ENCODE peak calls at places on chromosomes 5 and 9, in five cellular contexts. Q is transverse colon, P is GM23338, W is spleen, A is stomach. F is an unnamed sample.

GRCh38 chr5:161857358-161857757 is 9.4 kb downstream of the GABRA1 start:
- DNase-seq in P (peak; percentile 5), W (no peak), A (no peak), Q (no peak), F (no peak)

GRCh38 chr5:52801329-52801728 is 13.6 kb downstream of the ITGA1 start:
- DNase-seq in P (peak; percentile 31), A (no peak), Q (no peak), W (no peak), F (no peak)

GRCh38 chr9:12972608-12973589 is 198.1 kb downstream of the LURAP1L start:
- DNase-seq in Q (peak; percentile 20), P (no peak), A (peak; percentile 73), W (no peak), F (no peak)

GRCh38 chr5:128227984-128228383 is 144.4 kb downstream of the SLC12A2 start:
- DNase-seq in A (no peak), W (no peak), Q (no peak), P (no peak), F (no peak)

GRCh38 chr9:125460346-125460745 is 198.7 kb downstream of the GAPVD1 start:
- DNase-seq in W (no peak), A (no peak), P (no peak), Q (no peak), F (no peak)

GRCh38 chr5:168656633-168657032 is 77.5 kb upstream of the PANK3 start:
- DNase-seq in A (no peak), P (no peak), W (no peak), Q (no peak), F (no peak)

GRCh38 chr5:161851691-161852299 is 3.9 kb downstream of the GABRA1 start:
- DNase-seq in Q (no peak), W (no peak), A (no peak), P (peak; percentile 22), F (no peak)

GRCh38 chr5:157444224-157444623 is 15.8 kb upstream of the NIPAL4 start:
- DNase-seq in A (no peak), P (no peak), Q (no peak), W (no peak), F (no peak)

GRCh38 chr9:134318481-134318891 is 7.8 kb upstream of the RXRA start:
- DNase-seq in P (no peak), A (no peak), Q (no peak), W (peak; percentile 57), F (no peak)

GRCh38 chr5:93299596-93300308 is 281.3 kb downstream of the NR2F1-AS1 start:
- DNase-seq in W (no peak), A (no peak), Q (no peak), P (peak; percentile 72), F (no peak)

GRCh38 chr5:138654281-138654867 is 79.2 kb upstream of the HSPA9 start:
- DNase-seq in P (no peak), A (no peak), Q (no peak), W (no peak), F (no peak)

GRCh38 chr9:70398145-70398556 is 16.3 kb downstream of the KLF9 start:
- DNase-seq in W (no peak), Q (no peak), A (no peak), P (no peak), F (no peak)

GRCh38 chr9:18881740-18882139 is 151.3 kb downstream of the SAXO1 start:
- DNase-seq in P (no peak), Q (no peak), W (no peak), A (no peak), F (no peak)

GRCh38 chr5:135213466-135214239 is 179.6 kb upstream of the PITX1 start:
- DNase-seq in P (no peak), A (peak; percentile 14), W (peak; percentile 56), Q (no peak), F (no peak)

GRCh38 chr9:26077860-26078259 is 399.6 kb upstream of the TUSC1 start:
- DNase-seq in Q (no peak), A (no peak), W (no peak), P (no peak), F (no peak)

GRCh38 chr9:37903581-37903830 is 421 bp downstream of the SLC25A51 start:
- DNase-seq in W (peak; percentile 94), P (peak; percentile 56), Q (no peak), A (no peak), F (no peak)

GRCh38 chr5:79547429-79547822 is 33.5 kb upstream of the HOMER1 start:
- DNase-seq in A (no peak), Q (no peak), P (no peak), W (no peak), F (no peak)

GRCh38 chr9:123534336-123534735 is 178.3 kb downstream of the CRB2 start:
- DNase-seq in W (no peak), A (no peak), P (no peak), Q (no peak), F (no peak)

GRCh38 chr9:12855066-12855465 is 80.2 kb downstream of the LURAP1L start:
- DNase-seq in W (no peak), P (no peak), A (no peak), Q (no peak), F (no peak)

GRCh38 chr5:115946655-115947054 is 15.6 kb upstream of the LVRN start:
- DNase-seq in W (no peak), A (no peak), P (no peak), Q (no peak), F (no peak)

GRCh38 chr9:121447341-121447834 is 52.3 kb downstream of the GGTA1 start:
- DNase-seq in W (no peak), A (no peak), P (no peak), Q (no peak), F (no peak)

GRCh38 chr5:96146675-96147074 is 185.0 kb upstream of the ELL2 start:
- DNase-seq in P (peak; percentile 8), A (no peak), W (no peak), Q (no peak), F (peak; percentile 5)

GRCh38 chr9:87973122-87973521 is 1.2 kb downstream of the CDK20 start:
- DNase-seq in P (no peak), A (no peak), Q (no peak), W (no peak), F (no peak)

DNA sequence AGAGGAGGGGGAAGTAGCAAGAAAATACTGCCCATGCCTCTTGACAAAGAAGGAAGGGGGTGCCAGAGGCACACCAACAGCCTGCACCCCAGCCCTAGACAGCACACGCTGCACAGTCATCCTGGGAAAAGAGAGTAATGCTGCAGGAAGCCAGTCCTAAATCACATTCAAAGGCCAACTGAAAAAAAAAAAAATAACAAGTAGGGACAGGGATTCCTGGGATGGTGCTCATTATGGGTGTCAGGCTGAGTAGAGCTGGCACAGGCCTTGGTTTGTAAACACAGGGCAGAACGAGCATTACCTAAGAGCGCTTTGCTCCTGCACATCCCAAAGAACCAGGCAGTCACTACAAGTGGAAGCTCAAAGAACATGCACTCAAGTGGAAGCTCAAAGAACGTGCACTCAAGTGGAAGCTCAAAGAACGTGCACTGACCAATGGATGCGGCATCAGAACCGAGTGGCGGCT is 7.8 kb downstream of the RAPGEF1 start:
- DNase-seq in Q (peak; percentile 57), A (no peak), W (no peak), P (no peak), F (no peak)
- TF ChIP-seq POLR2AphosphoS5 in Q (peak; percentile 55), A (peak; percentile 69), W (no peak), P (no peak), F (no peak)

GRCh38 chr9:89500008-89500407 is 2.1 kb upstream of the SEMA4D start:
- DNase-seq in W (no peak), A (no peak), Q (no peak), P (no peak), F (no peak)

GRCh38 chr9:89496645-89497044 is 1.3 kb downstream of the SEMA4D start:
- DNase-seq in W (peak; percentile 87), Q (peak; percentile 42), A (peak; percentile 38), P (no peak), F (no peak)

GRCh38 chr9:89497181-89497963 is 541 bp downstream of the SEMA4D start:
- DNase-seq in Q (peak; percentile 68), W (peak; percentile 89), A (peak; percentile 52), P (peak; percentile 48), F (peak; percentile 44)

GRCh38 chr9:89498845-89499480 is 1.1 kb upstream of the SEMA4D start:
- DNase-seq in W (peak; percentile 86), A (peak; percentile 22), P (no peak), Q (peak; percentile 60), F (peak; percentile 50)

DNA sequence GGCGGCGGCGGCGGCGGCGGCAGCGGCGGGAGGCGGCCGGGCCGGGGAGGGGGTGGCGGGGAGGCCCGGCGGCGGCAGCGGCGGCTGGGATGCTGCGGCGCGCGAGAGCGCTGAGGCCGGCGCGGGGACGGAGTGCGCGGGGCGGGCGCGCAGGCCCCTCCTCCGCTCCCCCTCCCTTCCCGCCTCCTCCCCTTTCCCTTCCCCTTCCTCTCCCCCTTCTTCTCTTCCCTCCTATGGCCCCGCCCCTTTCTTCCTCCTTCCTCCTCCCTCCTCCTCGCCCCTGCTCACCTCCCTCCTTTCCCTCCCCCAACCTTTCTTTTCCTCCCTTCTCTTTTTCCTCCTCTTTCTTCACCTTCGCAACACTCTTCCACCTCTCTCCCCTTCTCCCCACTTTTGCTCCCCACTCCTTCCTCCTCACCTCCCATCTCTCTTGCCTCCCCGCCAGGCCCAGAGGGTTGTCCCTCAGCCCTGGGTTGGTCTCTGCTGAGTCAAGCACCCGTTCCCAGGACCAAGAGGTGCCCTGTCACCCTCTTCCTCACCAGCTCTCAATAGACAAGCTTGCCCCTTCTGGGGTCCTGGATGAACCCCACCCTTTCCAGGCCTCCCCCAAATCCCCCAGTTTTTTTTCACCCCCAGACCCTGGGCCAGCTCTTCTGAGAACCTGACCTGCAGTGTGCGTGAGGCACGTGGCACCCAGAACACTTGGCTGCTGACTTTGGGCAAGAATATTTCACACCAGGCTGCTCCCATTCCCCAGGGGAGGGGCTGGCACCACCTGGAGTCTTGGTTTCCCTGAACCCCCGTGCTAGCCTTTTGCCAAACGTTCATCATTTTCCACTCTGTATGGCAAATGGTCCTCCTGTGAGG is at the start of gene SEMA4D:
- DNase-seq in P (peak; percentile 95), Q (peak; percentile 85), W (peak; percentile 89), A (peak; percentile 84), F (peak; percentile 70)
- TF ChIP-seq POLR2AphosphoS5 in P (peak; percentile 57), Q (no peak), W (peak; percentile 25), A (no peak), F (no peak)

DNA sequence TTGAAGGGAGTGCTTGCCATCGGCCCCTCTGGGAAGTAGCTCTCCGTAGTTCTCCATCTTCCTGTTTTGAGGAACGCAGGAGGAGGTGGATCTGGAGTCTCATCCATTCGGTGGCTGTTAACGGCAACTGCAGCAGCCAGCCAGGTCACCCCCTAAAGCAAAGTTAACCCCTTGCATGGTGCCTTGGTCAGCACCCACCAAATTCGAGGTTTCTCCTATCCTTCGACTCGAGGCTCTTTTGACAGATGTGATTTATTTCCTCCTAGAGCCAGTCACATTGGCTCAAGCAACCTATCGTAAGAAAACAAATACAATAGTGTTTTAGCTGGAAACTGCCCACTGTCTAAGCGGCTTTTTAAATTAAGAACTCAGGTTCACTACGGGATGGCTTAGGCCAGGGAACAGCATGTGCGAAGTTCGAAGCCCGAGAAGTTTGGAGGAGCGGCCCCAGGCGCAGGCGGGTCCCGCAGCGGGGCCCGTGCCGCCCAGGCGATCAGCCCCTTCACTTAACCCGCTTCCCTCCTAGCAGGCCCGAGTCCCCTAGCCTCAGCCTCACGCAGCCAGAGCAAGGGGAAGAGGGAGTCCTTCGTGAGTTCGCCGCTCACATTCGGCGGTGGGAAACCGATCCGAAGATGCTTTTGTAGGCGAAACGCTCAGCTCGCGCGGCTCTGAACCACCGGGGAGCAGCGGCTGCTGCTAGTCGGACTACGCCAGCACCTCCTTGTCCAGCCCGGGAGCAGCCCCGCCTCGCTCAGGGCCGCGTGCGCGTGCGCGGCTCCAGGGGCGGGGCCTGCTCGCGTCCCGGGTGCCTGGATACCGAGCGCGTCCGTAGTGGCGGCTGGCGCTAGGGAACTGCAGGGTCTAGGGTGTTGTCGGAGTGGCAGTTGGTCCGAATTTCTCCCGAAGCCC is at the start of gene ROPN1L:
- DNase-seq in P (peak; percentile 93), W (peak; percentile 97), A (peak; percentile 88), Q (peak; percentile 88), F (peak; percentile 95)
- TF ChIP-seq POLR2AphosphoS5 in P (peak; percentile 70), W (peak; percentile 86), A (peak; percentile 69), Q (peak; percentile 72), F (peak; percentile 30)

GRCh38 chr5:176535101-176535654 is 2.0 kb downstream of the RNF44 start:
- DNase-seq in A (no peak), Q (peak; percentile 73), W (peak; percentile 82), P (no peak), F (no peak)
- TF ChIP-seq POLR2AphosphoS5 in A (peak; percentile 77), Q (peak; percentile 86), W (peak; percentile 91), P (no peak), F (peak; percentile 25)